ENCODE peak calls at places on chromosomes 5 and 9, in seven cellular contexts. W, R, U, I, N, S and Z are unnamed samples.

GRCh38 chr9:114029311-114030170 is 48.6 kb downstream of the AMBP start:
- DNase-seq in W (no peak), R (peak; percentile 18), U (no peak), I (no peak), N (no peak), S (no peak), Z (no peak)

GRCh38 chr5:38548064-38548759 is 8.2 kb downstream of the LIFR start:
- DNase-seq in W (no peak), R (no peak), U (no peak), I (no peak), N (peak; percentile 33), S (no peak), Z (no peak)

GRCh38 chr5:151509231-151509630 is 61.8 kb downstream of the SLC36A1 start:
- DNase-seq in W (no peak), R (no peak), U (no peak), I (no peak), N (no peak), S (no peak), Z (no peak)

GRCh38 chr9:126295516-126295915 is 31.1 kb upstream of the MVB12B start:
- DNase-seq in W (no peak), R (no peak), U (no peak), I (no peak), N (no peak), S (no peak), Z (no peak)

GRCh38 chr9:93585695-93586094 is 9.3 kb downstream of the PHF2 start:
- DNase-seq in W (no peak), R (no peak), U (no peak), I (no peak), N (no peak), S (no peak), Z (no peak)

GRCh38 chr9:123421211-123421585 is 65.2 kb downstream of the CRB2 start:
- DNase-seq in W (no peak), R (no peak), U (no peak), I (no peak), N (no peak), S (no peak), Z (no peak)

GRCh38 chr9:69900406-69900805 is 79.8 kb downstream of the CFAP95 start:
- DNase-seq in W (no peak), R (no peak), U (no peak), I (no peak), N (no peak), S (no peak), Z (no peak)

GRCh38 chr5:71861682-71862457 is 142.8 kb downstream of the CARTPT start:
- DNase-seq in W (no peak), R (no peak), U (no peak), I (no peak), N (no peak), S (no peak), Z (no peak)

GRCh38 chr9:130160862-130161470 is 11.2 kb upstream of the NCS1 start:
- DNase-seq in W (no peak), R (no peak), U (no peak), I (no peak), N (no peak), S (no peak), Z (no peak)

GRCh38 chr5:145984072-145984471 is 47.7 kb downstream of the SH3RF2 start:
- DNase-seq in W (peak; percentile 90), R (no peak), U (no peak), I (no peak), N (no peak), S (no peak), Z (no peak)

GRCh38 chr9:6024035-6024554 is 8.7 kb upstream of the RANBP6 start:
- DNase-seq in W (peak; percentile 99), R (peak; percentile 44), U (no peak), I (no peak), N (no peak), S (no peak), Z (no peak)

GRCh38 chr5:134111741-134112647 is 2.5 kb upstream of the TCF7 start:
- DNase-seq in W (no peak), R (peak; percentile 61), U (no peak), I (no peak), N (peak; percentile 52), S (no peak), Z (no peak)

GRCh38 chr9:116298992-116299391 is 145.4 kb downstream of the PAPPA start:
- DNase-seq in W (no peak), R (no peak), U (no peak), I (no peak), N (no peak), S (no peak), Z (no peak)

GRCh38 chr5:151298063-151298462 is 5.5 kb downstream of the SLC36A3 start:
- DNase-seq in W (peak; percentile 85), R (no peak), U (no peak), I (no peak), N (peak; percentile 77), S (no peak), Z (no peak)